ENCODE peak calls at places on chromosomes 6 and 20, in nine cellular contexts. Q is heart left ventricle; I is aorta; P is PC-3; C is right cardiac atrium; D is A673; B is IMR-90; R is CD4-positive, alpha-beta T cell; S is astrocyte. O is an unnamed sample.

GRCh38 chr6:145562771-145563615 is 172.3 kb downstream of the EPM2A start:
- DNase-seq in Q (no peak), I (no peak), P (no peak), C (no peak), D (no peak), B (peak; percentile 20), R (no peak), S (peak; percentile 63), O (no peak)

GRCh38 chr20:24605937-24606455 is 136.6 kb downstream of the SYNDIG1 start:
- DNase-seq in Q (no peak), I (no peak), P (no peak), C (no peak), D (no peak), B (no peak), R (no peak), S (no peak), O (no peak)

GRCh38 chr6:44138717-44139350 is 11.5 kb downstream of the TMEM63B start:
- DNase-seq in Q (no peak), I (no peak), P (no peak), C (no peak), D (no peak), B (no peak), R (no peak), S (no peak), O (peak; percentile 34)

GRCh38 chr6:150516199-150516598 is 83.5 kb upstream of the PLEKHG1 start:
- DNase-seq in Q (no peak), I (no peak), P (no peak), C (peak; percentile 63), D (no peak), B (no peak), R (no peak), S (no peak), O (no peak)

GRCh38 chr6:170251776-170252571 is 38.9 kb downstream of the DLL1 start:
- DNase-seq in Q (no peak), I (peak; percentile 33), P (no peak), C (peak; percentile 41), D (no peak), B (no peak), R (no peak), S (no peak), O (no peak)

GRCh38 chr6:133906050-133906449 is 17.1 kb downstream of the TCF21 start:
- DNase-seq in Q (no peak), I (no peak), P (no peak), C (no peak), D (no peak), B (no peak), R (no peak), S (no peak), O (no peak)

GRCh38 chr20:39857188-39857587 is 831.8 kb downstream of the MAFB start:
- DNase-seq in Q (no peak), I (no peak), P (no peak), C (no peak), D (no peak), B (no peak), R (no peak), S (no peak), O (no peak)

GRCh38 chr6:64520050-64520449 is 884.4 kb downstream of the PHF3 start:
- DNase-seq in Q (no peak), I (no peak), P (peak; percentile 93), C (no peak), D (peak; percentile 2), B (peak; percentile 95), R (no peak), S (peak; percentile 93), O (peak; percentile 2)

GRCh38 chr6:151900897-151901485 is 93.5 kb downstream of the ESR1 start:
- DNase-seq in Q (no peak), I (no peak), P (peak; percentile 96), C (no peak), D (no peak), B (no peak), R (no peak), S (no peak), O (no peak)

GRCh38 chr6:34288581-34288980 is 39.8 kb upstream of the SMIM29 start:
- DNase-seq in Q (no peak), I (no peak), P (no peak), C (no peak), D (no peak), B (no peak), R (no peak), S (no peak), O (no peak)
- H3K27ac ChIP-seq in Q (peak overlapping the region; percentile 65), I (no peak overlapping the region), P (no peak overlapping the region), C (peak overlapping the region; percentile 30), D (no peak overlapping the region), B (no peak overlapping the region), R (no peak overlapping the region), S (no peak overlapping the region), O (no peak overlapping the region)

DNA sequence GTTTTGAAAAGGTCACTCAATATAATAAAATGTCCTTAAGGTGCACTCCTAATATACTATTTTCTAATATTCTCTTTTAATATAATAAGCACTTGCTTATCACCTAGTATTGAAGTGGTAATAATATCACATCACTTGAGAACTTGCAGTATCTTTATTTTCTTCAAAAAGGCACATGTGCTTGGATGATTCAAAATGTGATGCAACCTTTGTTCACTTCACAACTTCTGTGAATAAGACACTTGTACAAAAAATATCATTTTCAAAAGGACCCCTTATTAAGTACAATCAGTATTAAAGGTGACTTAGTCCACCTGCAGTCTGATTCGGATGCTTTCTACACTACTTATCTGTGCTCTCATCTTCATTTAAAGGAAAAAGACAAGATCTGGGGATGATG is 3.4 kb downstream of the PRELID3B start:
- DNase-seq in Q (no peak), I (no peak), P (peak; percentile 14), C (no peak), D (no peak), B (peak; percentile 45), R (no peak), S (no peak), O (no peak)
- H3K27ac ChIP-seq in Q (no peak overlapping the region), I (no peak overlapping the region), P (no peak overlapping the region), C (no peak overlapping the region), D (no peak overlapping the region), B (no peak overlapping the region), R (no peak overlapping the region), S (no peak overlapping the region), O (no peak overlapping the region)

GRCh38 chr6:31898200-31899011 is 908 bp upstream of the EHMT2 start:
- DNase-seq in Q (no peak), I (no peak), P (peak; percentile 68), C (peak; percentile 54), D (peak; percentile 57), B (peak; percentile 35), R (peak; percentile 24), S (peak; percentile 32), O (peak; percentile 86)
- H3K27ac ChIP-seq in Q (peak overlapping the region; percentile 77), I (no peak overlapping the region), P (peak overlapping the region; percentile 35), C (peak overlapping the region; percentile 96), D (peak overlapping the region; percentile 82), B (peak overlapping the region; percentile 80), R (peak overlapping the region; percentile 82), S (peak overlapping the region; percentile 58), O (peak overlapping the region; percentile 72)

DNA sequence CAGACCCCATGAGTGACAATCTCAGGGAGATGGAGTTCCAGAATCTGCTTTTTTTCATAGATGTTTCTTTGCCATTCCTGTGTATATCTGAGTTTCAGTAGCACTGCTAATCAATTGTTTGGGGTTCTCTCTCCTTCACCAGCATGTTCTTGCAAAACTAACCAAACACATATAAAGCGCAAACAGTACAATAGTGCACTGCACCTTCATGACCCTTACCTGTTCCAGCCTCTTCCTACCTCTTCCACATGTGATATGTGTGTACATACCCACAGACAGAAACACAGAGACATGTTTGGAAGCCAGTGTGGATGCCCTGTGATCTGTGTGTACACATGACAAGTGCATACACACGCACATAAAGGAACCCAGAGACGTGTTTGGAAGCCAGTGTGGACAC is 1.8 kb upstream of the CEP43 start:
- DNase-seq in Q (no peak), I (no peak), P (no peak), C (no peak), D (no peak), B (no peak), R (no peak), S (no peak), O (no peak)
- H3K27ac ChIP-seq in Q (no peak overlapping the region), I (no peak overlapping the region), P (no peak overlapping the region), C (no peak overlapping the region), D (no peak overlapping the region), B (no peak overlapping the region), R (no peak overlapping the region), S (no peak overlapping the region), O (no peak overlapping the region)

GRCh38 chr6:11192167-11192566 is 40.3 kb downstream of the NEDD9 start:
- DNase-seq in Q (no peak), I (no peak), P (no peak), C (no peak), D (no peak), B (no peak), R (no peak), S (no peak), O (no peak)

GRCh38 chr6:11197175-11197535 is 35.3 kb downstream of the NEDD9 start:
- DNase-seq in Q (no peak), I (no peak), P (no peak), C (no peak), D (peak; percentile 81), B (peak; percentile 88), R (no peak), S (peak; percentile 92), O (peak; percentile 33)

GRCh38 chr6:11196511-11197174 is 35.8 kb downstream of the NEDD9 start:
- DNase-seq in Q (no peak), I (no peak), P (no peak), C (no peak), D (peak; percentile 71), B (peak; percentile 85), R (no peak), S (peak; percentile 97), O (peak; percentile 59)

GRCh38 chr6:11193434-11193833 is 39.0 kb downstream of the NEDD9 start:
- DNase-seq in Q (no peak), I (no peak), P (no peak), C (no peak), D (no peak), B (no peak), R (no peak), S (no peak), O (no peak)

GRCh38 chr6:11194399-11195274 is 37.8 kb downstream of the NEDD9 start:
- DNase-seq in Q (no peak), I (no peak), P (no peak), C (no peak), D (peak; percentile 91), B (peak; percentile 59), R (no peak), S (peak; percentile 89), O (peak; percentile 57)
- H3K27ac ChIP-seq in Q (peak overlapping the region; percentile 55), I (peak overlapping the region; percentile 65), P (no peak overlapping the region), C (peak overlapping the region; percentile 80), D (peak overlapping the region; percentile 66), B (peak overlapping the region; percentile 67), R (no peak overlapping the region), S (peak overlapping the region; percentile 99), O (peak overlapping the region; percentile 92)

DNA sequence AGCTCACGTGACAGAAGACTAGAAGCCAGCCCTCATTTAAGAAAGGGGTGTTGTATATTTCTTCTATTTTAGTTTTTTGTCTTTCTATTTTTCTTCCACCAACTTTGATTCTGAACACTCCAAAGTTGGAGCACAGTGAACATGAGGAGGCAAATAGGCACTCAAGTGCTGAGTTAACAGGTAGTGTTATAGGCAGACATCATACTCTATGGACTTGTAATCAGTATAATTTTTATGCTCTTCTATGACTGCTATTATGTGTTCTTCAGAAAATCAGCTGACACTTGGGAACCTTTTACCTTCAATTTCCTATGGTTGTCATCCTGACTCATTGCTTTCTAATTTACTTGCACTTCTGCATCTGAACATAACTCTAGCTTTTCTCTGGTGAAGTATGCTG is 396.3 kb upstream of the EYS start:
- DNase-seq in Q (no peak), I (no peak), P (peak; percentile 4), C (no peak), D (no peak), B (no peak), R (no peak), S (no peak), O (no peak)
- H3K27ac ChIP-seq in Q (no peak overlapping the region), I (no peak overlapping the region), P (no peak overlapping the region), C (no peak overlapping the region), D (no peak overlapping the region), B (no peak overlapping the region), R (no peak overlapping the region), S (no peak overlapping the region), O (no peak overlapping the region)

O was measured in GM23338.